ENCODE peak calls at places on chromosome 14, in nine cellular contexts. Y is neural progenitor cell; C is nephron progenitor cell; Q is psoas muscle; E is CD8-positive, alpha-beta T cell; U is cardiac fibroblast; O is glutamatergic neuron; B is choroid plexus epithelial cell; M is HFF-Myc. G is an unnamed sample.

GRCh38 chr14:59301354-59301753 is 112.9 kb downstream of the DAAM1 start:
- DNase-seq in Y (no peak), C (no peak), O (no peak), U (no peak), E (no peak), B (no peak), M (no peak), Q (no peak), G (no peak)

GRCh38 chr14:79544671-79545070 is 666.6 kb downstream of the DIO2 start:
- DNase-seq in U (peak), Y (no peak), C (no peak), M (no peak), B (peak), E (no peak), O (no peak), Q (no peak), G (no peak)

GRCh38 chr14:65703996-65704395 is 291.5 kb downstream of the FUT8 start:
- DNase-seq in Y (no peak), Q (no peak), E (no peak), O (no peak), B (peak), U (peak), C (no peak), M (no peak), G (no peak)

GRCh38 chr14:57820581-57820980 is 45.3 kb downstream of the SLC35F4 start:
- DNase-seq in M (no peak), Q (no peak), O (no peak), C (no peak), Y (no peak), U (no peak), B (no peak), E (no peak), G (no peak)

GRCh38 chr14:74917646-74918081 is 5.4 kb downstream of the RPS6KL1 start:
- DNase-seq in U (no peak), B (peak), M (no peak), C (no peak), O (no peak), Q (peak), Y (no peak), E (no peak), G (no peak)

GRCh38 chr14:60805881-60806569 is 71.5 kb downstream of the MNAT1 start:
- DNase-seq in Y (no peak), Q (no peak), O (no peak), M (peak), E (no peak), B (peak), U (peak), C (no peak), G (peak)

GRCh38 chr14:26984318-26985177 is 386.7 kb upstream of the NOVA1 start:
- DNase-seq in E (no peak), M (peak), O (peak), Q (peak), U (peak), B (peak), Y (peak), C (peak), G (peak)

GRCh38 chr14:56422703-56423213 is 156.8 kb upstream of the TMEM260 start:
- DNase-seq in C (peak), Y (peak), Q (peak), O (peak), M (peak), E (no peak), U (peak), B (peak), G (peak)

GRCh38 chr14:51507556-51508511 is 143.9 kb upstream of the FRMD6 start:
- DNase-seq in E (no peak), B (peak), Q (peak), O (peak), M (peak), C (peak), Y (peak), U (peak), G (no peak)

GRCh38 chr14:51443195-51444018 is 203.4 kb downstream of the TMX1 start:
- DNase-seq in M (peak), Q (no peak), C (no peak), E (no peak), O (no peak), B (peak), U (peak), Y (no peak), G (peak)

GRCh38 chr14:94555991-94556390 is 5.3 kb upstream of the SERPINA4 start:
- DNase-seq in Y (no peak), B (no peak), O (no peak), U (no peak), E (no peak), C (no peak), M (no peak), Q (no peak), G (no peak)

GRCh38 chr14:23320584-23321571 is at the start of gene PABPN1:
- DNase-seq in Y (peak), M (peak), E (peak), B (peak), C (peak), Q (peak), O (peak), U (peak), G (peak)

GRCh38 chr14:92481386-92481785 is 32.2 kb upstream of the RIN3 start:
- DNase-seq in Y (no peak), C (no peak), B (peak), E (no peak), O (no peak), M (no peak), U (peak), Q (no peak), G (no peak)
- TF ChIP-seq CTCF in Y (no peak), C (no peak), B (peak), E (no peak), O (no peak), M (peak), U (peak), Q (no peak), G (no peak)

GRCh38 chr14:90424686-90425255 is 27.9 kb downstream of the CALM1 start:
- DNase-seq in U (no peak), Y (no peak), C (no peak), O (no peak), B (no peak), Q (no peak), M (no peak), E (no peak), G (no peak)

GRCh38 chr14:90424075-90424474 is 27.2 kb downstream of the CALM1 start:
- DNase-seq in O (no peak), Q (no peak), B (no peak), U (no peak), Y (no peak), E (no peak), M (no peak), C (no peak), G (no peak)

GRCh38 chr14:90421621-90422020 is 24.8 kb downstream of the CALM1 start:
- DNase-seq in Y (no peak), Q (no peak), U (no peak), E (no peak), M (no peak), O (no peak), B (no peak), C (no peak), G (no peak)

GRCh38 chr14:90421001-90421580 is 24.3 kb downstream of the CALM1 start:
- DNase-seq in B (no peak), E (no peak), C (no peak), Y (no peak), U (no peak), M (no peak), O (no peak), Q (no peak), G (no peak)

GRCh38 chr14:90423166-90423565 is 26.3 kb downstream of the CALM1 start:
- DNase-seq in Q (no peak), E (no peak), M (no peak), Y (no peak), U (no peak), B (no peak), O (no peak), C (no peak), G (no peak)
- TF ChIP-seq CTCF in Q (no peak), E (no peak), M (no peak), Y (no peak), U (no peak), B (no peak), O (no peak), C (no peak), G (no peak)

GRCh38 chr14:54564799-54565235 is 2.1 kb upstream of the SAMD4A start:
- DNase-seq in Y (peak), O (no peak), B (peak), M (no peak), E (peak), C (no peak), U (peak), Q (no peak), G (peak)

GRCh38 chr14:54566410-54567223 is at the start of gene SAMD4A:
- DNase-seq in E (peak), B (peak), U (peak), O (peak), Q (peak), C (peak), Y (peak), M (peak), G (peak)

GRCh38 chr14:54566152-54566409 is 847 bp upstream of the SAMD4A start:
- DNase-seq in M (no peak), C (no peak), Y (no peak), O (no peak), E (no peak), Q (no peak), B (no peak), U (no peak), G (no peak)

GRCh38 chr14:54564071-54564798 is 2.7 kb upstream of the SAMD4A start:
- DNase-seq in O (no peak), B (peak), U (peak), M (no peak), C (no peak), E (no peak), Y (peak), Q (no peak), G (peak)

GRCh38 chr14:54565236-54566151 is 1.4 kb upstream of the SAMD4A start:
- DNase-seq in E (peak), B (peak), C (peak), M (peak), Y (peak), U (peak), O (peak), Q (peak), G (peak)
- TF ChIP-seq CTCF in E (no peak), B (no peak), C (peak), M (no peak), Y (no peak), U (no peak), O (no peak), Q (peak), G (no peak)

DNA sequence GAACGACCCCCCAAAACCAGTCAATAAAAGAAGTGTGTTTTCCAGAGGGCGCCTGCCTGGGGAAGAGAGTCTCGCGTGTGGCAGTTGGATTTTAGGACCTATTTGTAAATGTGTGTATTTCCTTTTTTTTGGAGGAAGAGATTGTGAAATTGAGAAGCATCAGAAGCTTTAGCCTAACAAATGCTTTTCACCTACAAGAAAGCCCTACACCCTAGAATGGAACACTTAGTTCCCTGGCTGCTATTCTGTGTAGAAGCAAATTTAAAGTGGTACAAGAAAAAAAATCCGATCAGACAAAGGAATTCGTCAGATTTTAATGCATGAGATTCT is 1.4 kb downstream of the RCOR1 start:
- DNase-seq in M (no peak), Q (no peak), C (no peak), E (no peak), O (no peak), Y (no peak), B (peak), U (peak), G (no peak)
- TF ChIP-seq CTCF in M (no peak), Q (no peak), C (no peak), E (no peak), O (no peak), Y (no peak), B (no peak), U (no peak), G (no peak)

GRCh38 chr14:92877757-92878431 is 45.1 kb upstream of the CHGA start:
- DNase-seq in Q (no peak), Y (peak), C (peak), B (peak), M (no peak), O (no peak), U (no peak), E (no peak), G (peak)
- TF ChIP-seq CTCF in Q (no peak), Y (no peak), C (no peak), B (no peak), M (no peak), O (no peak), U (no peak), E (no peak), G (no peak)

GRCh38 chr14:35046048-35046750 is at the start of gene FAM177A1:
- DNase-seq in B (peak), C (peak), E (peak), Y (peak), Q (peak), M (peak), U (peak), O (peak), G (peak)
- TF ChIP-seq CTCF in B (no peak), C (no peak), E (no peak), Y (no peak), Q (no peak), M (no peak), U (no peak), O (no peak), G (no peak)

GRCh38 chr14:101578489-101578888 is 17.2 kb downstream of the DIO3 start:
- DNase-seq in E (no peak), B (no peak), Q (no peak), Y (no peak), M (no peak), C (no peak), U (no peak), O (no peak), G (no peak)

GRCh38 chr14:101577221-101577909 is 16.1 kb downstream of the DIO3 start:
- DNase-seq in M (no peak), C (no peak), E (no peak), U (no peak), Y (no peak), B (no peak), O (no peak), Q (no peak), G (no peak)

GRCh38 chr14:101579372-101580080 is 18.2 kb downstream of the DIO3 start:
- DNase-seq in Y (no peak), O (no peak), C (no peak), B (no peak), M (no peak), E (no peak), Q (no peak), U (no peak), G (no peak)

GRCh38 chr14:101573289-101573688 is 12.0 kb downstream of the DIO3 start:
- DNase-seq in M (no peak), Q (no peak), U (no peak), C (no peak), B (no peak), E (no peak), O (no peak), Y (no peak), G (no peak)

DNA sequence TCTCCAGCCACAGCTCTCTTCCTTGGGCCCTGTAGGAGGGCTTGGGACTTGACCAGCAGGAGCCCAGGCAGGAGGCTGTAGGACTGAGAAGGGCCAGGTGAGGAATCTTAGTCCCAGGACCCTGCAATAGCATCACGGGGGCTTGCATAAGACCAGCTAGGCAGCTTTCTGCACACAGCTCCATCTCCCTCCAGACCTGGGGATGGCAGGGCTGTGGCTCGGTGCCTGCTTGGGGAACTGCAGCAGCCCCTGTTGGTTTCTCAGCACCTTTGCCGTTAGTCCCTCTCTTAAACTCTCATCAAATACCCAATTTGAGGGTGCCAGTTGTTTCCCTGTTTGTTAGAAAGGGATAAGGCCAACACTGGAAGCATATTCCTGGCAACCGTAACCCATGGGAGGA is 14.3 kb downstream of the DIO3 start:
- DNase-seq in Y (peak), M (no peak), B (no peak), U (no peak), Q (no peak), O (no peak), E (no peak), C (no peak), G (no peak)
- TF ChIP-seq CTCF in Y (peak), M (no peak), B (no peak), U (no peak), Q (no peak), O (no peak), E (no peak), C (no peak), G (no peak)

DNA sequence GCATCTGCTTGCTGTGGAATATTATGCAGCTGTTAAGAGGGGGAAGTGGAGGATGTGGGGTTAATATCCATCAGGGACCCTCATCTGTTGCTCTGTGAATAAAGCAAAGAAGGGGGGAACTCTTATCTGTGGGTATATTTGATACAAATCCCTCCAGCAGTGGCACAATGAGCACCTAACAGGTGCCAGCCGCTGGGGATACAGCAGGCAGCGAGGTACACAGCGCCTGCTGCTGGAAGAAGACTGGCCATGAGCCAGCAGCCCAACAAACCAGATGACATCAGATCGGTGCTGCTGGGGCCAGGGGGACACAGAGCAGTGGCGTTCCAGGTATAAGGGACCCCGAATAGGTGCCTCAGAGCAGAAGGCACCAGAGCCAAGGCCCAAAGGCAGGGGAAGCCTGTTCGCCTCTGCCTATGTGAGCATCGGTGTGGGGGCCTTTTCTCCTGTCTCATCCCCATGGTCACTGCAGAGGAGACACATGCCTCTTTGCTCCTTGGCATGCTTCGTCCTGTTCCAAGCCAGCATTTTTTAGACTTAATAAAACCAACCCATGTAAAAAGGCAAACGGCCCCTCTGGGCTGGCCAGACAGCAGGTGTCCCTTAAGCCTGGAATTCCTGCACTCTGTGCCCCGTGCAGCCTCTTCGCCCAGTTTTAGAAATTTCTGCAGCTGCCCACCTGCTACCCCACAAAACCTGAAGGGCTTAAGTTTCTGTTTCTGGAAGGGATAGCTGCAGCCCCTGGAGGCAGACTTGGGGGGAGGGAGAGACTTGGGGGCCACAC is 1.6 kb upstream of the CKB start:
- DNase-seq in C (no peak), E (no peak), O (no peak), Q (no peak), B (no peak), M (no peak), U (no peak), Y (no peak), G (no peak)
- TF ChIP-seq CTCF in C (no peak), E (no peak), O (no peak), Q (no peak), B (no peak), M (no peak), U (no peak), Y (peak), G (no peak)

GRCh38 chr14:47179906-47180305 is 495.5 kb downstream of the MDGA2 start:
- DNase-seq in B (no peak), Y (no peak), O (no peak), E (no peak), Q (no peak), U (no peak), C (no peak), M (no peak), G (no peak)
- TF ChIP-seq CTCF in B (no peak), Y (no peak), O (no peak), E (no peak), Q (no peak), U (no peak), C (no peak), M (no peak), G (no peak)

G was measured in MCF 10A.